ENCODE peak calls at places on chromosome 7, in eight cellular contexts. Y is lung, D is right lobe of liver, A is Panc1, C is psoas muscle, L is heart left ventricle, Q is heart right ventricle, B is HepG2. E is an unnamed sample. For H3K27me3 and H3K4me1, the result is how much of the 10 kb centered on the place peaks cover.

GRCh38 chr7:27129729-27130539 is 623 bp downstream of the HOXA4 start:
- ATAC-seq in Y (no peak), D (peak), A (no peak), C (peak), L (no peak), Q (peak), B (peak), E (peak)

GRCh38 chr7:142319970-142320369 is 62.1 kb upstream of the PRSS58 start:
- ATAC-seq in Y (no peak), D (no peak), A (no peak), C (no peak), L (no peak), Q (no peak), B (peak), E (no peak)

GRCh38 chr7:111658546-111658945 is 96.3 kb upstream of the IMMP2L start:
- ATAC-seq in Y (no peak), D (no peak), A (no peak), C (no peak), L (no peak), Q (no peak), B (no peak), E (no peak)

GRCh38 chr7:32158076-32158475 is 87.9 kb upstream of the PDE1C start:
- ATAC-seq in Y (no peak), D (no peak), A (no peak), C (peak), L (peak), Q (peak), B (no peak), E (no peak)

GRCh38 chr7:105776986-105777910 is 99.2 kb downstream of the ATXN7L1 start:
- ATAC-seq in Y (no peak), D (peak), A (no peak), C (peak), L (no peak), Q (no peak), B (no peak), E (no peak)

GRCh38 chr7:124918662-124919061 is 11.0 kb downstream of the POT1 start:
- ATAC-seq in Y (no peak), D (no peak), A (no peak), C (no peak), L (no peak), Q (no peak), B (no peak), E (no peak)

GRCh38 chr7:1103789-1104513 is 16.0 kb downstream of the GPER1 start:
- ATAC-seq in Y (no peak), D (no peak), A (no peak), C (no peak), L (peak), Q (no peak), B (no peak), E (no peak)

GRCh38 chr7:130921391-130922180 is 187.6 kb upstream of the KLF14 start:
- ATAC-seq in Y (no peak), D (peak), A (peak), C (peak), L (peak), Q (peak), B (no peak), E (peak)

GRCh38 chr7:107909445-107909844 is 18.5 kb downstream of the DLD start:
- ATAC-seq in Y (no peak), D (no peak), A (no peak), C (no peak), L (no peak), Q (no peak), B (no peak), E (no peak)

GRCh38 chr7:116271161-116271979 is 61.0 kb downstream of the TES start:
- ATAC-seq in Y (peak), D (no peak), A (peak), C (peak), L (peak), Q (peak), B (no peak), E (peak)

GRCh38 chr7:151566897-151567320 is 47.2 kb upstream of the RHEB start:
- ATAC-seq in Y (no peak), D (peak), A (no peak), C (peak), L (peak), Q (no peak), B (no peak), E (peak)

GRCh38 chr7:50978633-50979215 is 196.0 kb upstream of the GRB10 start:
- ATAC-seq in Y (no peak), D (no peak), A (no peak), C (no peak), L (no peak), Q (no peak), B (peak), E (no peak)

GRCh38 chr7:88546808-88547207 is 212.7 kb upstream of the ZNF804B start:
- ATAC-seq in Y (no peak), D (no peak), A (peak), C (no peak), L (no peak), Q (no peak), B (peak), E (no peak)

GRCh38 chr7:50355817-50356178 is 51.3 kb downstream of the IKZF1 start:
- ATAC-seq in Y (no peak), D (peak), A (no peak), C (no peak), L (peak), Q (no peak), B (no peak), E (no peak)

GRCh38 chr7:151851782-151852181 is 25.1 kb downstream of the PRKAG2 start:
- ATAC-seq in Y (peak), D (peak), A (no peak), C (peak), L (peak), Q (peak), B (no peak), E (peak)

GRCh38 chr7:150567168-150567567 is at the start of gene GIMAP4:
- ATAC-seq in Y (no peak), D (peak), A (no peak), C (peak), L (peak), Q (peak), B (no peak), E (peak)

GRCh38 chr7:78062214-78062613 is 263.6 kb downstream of the PHTF2 start:
- ATAC-seq in Y (no peak), D (no peak), A (no peak), C (no peak), L (no peak), Q (no peak), B (no peak), E (no peak)

GRCh38 chr7:139044813-139045794 is 9.3 kb upstream of the ZC3HAV1L start:
- ATAC-seq in Y (peak), D (no peak), A (no peak), C (no peak), L (no peak), Q (no peak), B (no peak), E (no peak)

GRCh38 chr7:118777308-118777707 is 552.8 kb downstream of the ANKRD7 start:
- ATAC-seq in Y (no peak), D (no peak), A (no peak), C (no peak), L (no peak), Q (no peak), B (no peak), E (no peak)

GRCh38 chr7:136441835-136442234 is 426.6 kb upstream of the CHRM2 start:
- ATAC-seq in Y (no peak), D (no peak), A (no peak), C (no peak), L (no peak), Q (no peak), B (no peak), E (no peak)

GRCh38 chr7:50795831-50796230 is 13.1 kb upstream of the GRB10 start:
- ATAC-seq in Y (no peak), D (peak), A (no peak), C (no peak), L (no peak), Q (no peak), B (peak), E (no peak)

GRCh38 chr7:6476596-6477374 is 29.0 kb upstream of the DAGLB start:
- ATAC-seq in Y (no peak), D (no peak), A (peak), C (peak), L (peak), Q (no peak), B (peak), E (no peak)

GRCh38 chr7:135334830-135335543 is 101.3 kb downstream of the STRA8 start:
- ATAC-seq in Y (no peak), D (peak), A (peak), C (peak), L (no peak), Q (no peak), B (peak), E (no peak)

GRCh38 chr7:150463461-150463860 is 13.0 kb downstream of the GIMAP8 start:
- ATAC-seq in Y (no peak), D (no peak), A (no peak), C (no peak), L (no peak), Q (no peak), B (no peak), E (no peak)

GRCh38 chr7:16345979-16346958 is 75.1 kb downstream of the CRPPA start:
- ATAC-seq in Y (no peak), D (no peak), A (peak), C (no peak), L (peak), Q (no peak), B (no peak), E (no peak)

DNA sequence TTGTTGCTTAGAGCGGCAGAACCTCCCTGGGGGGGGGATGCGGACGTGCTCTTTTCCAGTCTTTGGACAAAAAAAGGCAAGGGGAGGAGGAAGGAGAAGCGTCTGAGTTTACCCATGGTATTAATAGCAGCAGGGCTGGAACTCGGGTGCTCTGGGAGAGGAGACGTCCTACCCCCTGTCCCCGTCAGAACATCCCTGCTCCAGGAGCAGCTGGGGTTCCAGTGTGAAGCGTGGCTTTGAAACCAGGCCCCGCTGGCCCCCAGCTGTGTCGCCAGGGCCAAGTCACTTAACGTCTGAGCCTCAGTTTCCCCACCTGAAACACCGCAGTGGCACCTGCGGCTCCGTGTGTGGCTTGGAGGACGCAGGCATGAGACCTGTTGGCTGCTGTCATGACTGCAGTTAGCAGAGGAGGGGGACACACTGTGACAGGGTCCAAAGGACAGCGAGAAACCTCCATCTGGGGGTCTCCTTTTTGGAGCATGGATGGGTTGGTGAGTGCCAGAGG is 1.4 kb downstream of the AMZ1 start:
- ATAC-seq in Y (no peak), D (no peak), A (no peak), C (no peak), L (no peak), Q (no peak), B (no peak), E (no peak)
- H3K27me3 ChIP-seq in Y (under half), D (under half), A (under half), C (under half), L (under half), Q (half or more), B (half or more), E (half or more)

DNA sequence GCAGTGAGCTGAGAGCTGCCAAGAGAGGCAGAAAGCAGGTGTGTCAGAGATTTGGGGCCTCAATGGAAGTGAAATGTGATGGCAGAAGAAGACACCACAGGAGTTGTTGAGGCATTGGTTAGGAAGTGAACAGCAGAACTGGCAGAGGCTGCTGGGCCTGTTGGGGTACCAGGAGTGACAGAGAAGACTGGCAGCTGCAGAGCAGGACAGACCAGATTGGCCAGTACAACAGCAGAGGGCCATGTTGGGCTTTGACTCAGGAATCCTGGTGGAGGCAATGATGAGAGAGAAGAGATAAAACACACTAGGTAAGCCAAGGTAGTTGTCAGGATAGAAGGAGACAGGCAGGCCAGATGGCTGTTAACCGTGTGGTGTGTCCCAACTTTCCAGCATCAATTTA is 19.9 kb upstream of the HERPUD2 start:
- ATAC-seq in Y (no peak), D (peak), A (peak), C (no peak), L (peak), Q (no peak), B (peak), E (no peak)
- H3K4me1 ChIP-seq in Y (under half), D (under half), A (under half), C (under half), L (under half), Q (under half), B (under half), E (under half)

DNA sequence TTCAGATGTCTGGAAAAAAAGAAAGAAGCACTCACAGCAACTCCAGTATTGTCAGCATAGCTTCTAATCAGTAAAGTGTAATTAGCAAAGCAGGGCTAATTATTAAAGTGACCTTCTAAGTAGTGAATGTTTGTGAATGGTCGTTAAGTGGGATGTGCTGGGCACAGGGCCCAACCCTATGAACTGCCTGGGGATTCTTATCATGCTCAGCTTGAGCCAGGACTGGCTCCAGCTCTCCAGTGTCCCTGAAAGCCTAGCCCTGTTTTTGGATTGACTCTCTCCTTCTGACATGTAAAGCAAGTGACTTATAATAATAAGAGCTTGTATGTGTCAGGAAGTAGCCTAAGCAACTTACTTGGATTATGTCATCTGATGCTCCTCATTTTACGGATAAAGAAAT is 9.5 kb upstream of the TBX20 start:
- ATAC-seq in Y (no peak), D (no peak), A (no peak), C (no peak), L (peak), Q (no peak), B (no peak), E (no peak)
- H3K27me3 ChIP-seq in Y (under half), D (under half), A (under half), C (half or more), L (under half), Q (under half), B (under half), E (half or more)

DNA sequence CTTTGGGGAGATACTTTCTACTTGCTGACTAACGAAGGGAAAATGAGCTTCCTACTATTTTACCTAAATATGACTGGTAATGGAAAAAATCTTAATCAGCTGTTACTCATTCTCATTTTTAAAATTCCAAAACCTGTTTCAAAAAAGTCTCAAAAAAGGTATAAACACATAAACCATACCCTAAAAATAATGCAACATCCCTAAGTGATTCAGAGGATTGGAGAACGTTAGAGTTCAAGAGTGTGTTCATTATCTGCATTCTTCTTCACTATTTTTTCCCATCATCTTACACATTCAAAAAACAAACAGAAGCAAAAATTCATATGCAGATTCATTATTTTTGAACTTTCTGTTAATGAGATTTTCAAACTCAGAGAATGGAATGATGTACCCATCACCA is 150.4 kb upstream of the GNAI1 start:
- ATAC-seq in Y (no peak), D (no peak), A (no peak), C (no peak), L (no peak), Q (no peak), B (no peak), E (no peak)
- H3K4me1 ChIP-seq in Y (under half), D (under half), A (under half), C (under half), L (under half), Q (under half), B (under half), E (under half)

GRCh38 chr7:71021049-71021448 is 110.9 kb upstream of the GALNT17 start:
- ATAC-seq in Y (no peak), D (no peak), A (no peak), C (no peak), L (no peak), Q (no peak), B (no peak), E (no peak)
- H3K27me3 ChIP-seq in Y (under half), D (under half), A (under half), C (under half), L (under half), Q (under half), B (under half), E (under half)

DNA sequence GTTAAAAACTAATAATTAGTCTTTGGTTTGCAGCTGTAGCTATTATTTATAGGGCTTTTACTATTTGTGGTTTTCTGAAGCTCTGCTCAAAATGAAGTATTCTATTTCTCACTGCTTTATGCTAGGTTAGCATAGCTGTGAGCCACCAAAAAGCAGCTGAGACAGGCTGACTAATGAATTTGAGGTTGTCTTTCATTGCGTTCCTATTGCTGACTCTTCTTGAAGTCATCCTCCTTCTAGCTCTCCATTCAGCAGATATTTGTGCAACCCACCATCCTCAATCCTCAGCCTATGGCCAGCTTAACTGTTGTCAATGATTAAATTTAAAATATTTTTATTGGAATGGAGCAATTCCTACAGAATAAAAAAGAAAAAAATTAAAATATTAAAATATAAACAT is 2.1 kb upstream of the RALA start:
- ATAC-seq in Y (no peak), D (no peak), A (no peak), C (no peak), L (no peak), Q (no peak), B (no peak), E (no peak)
- H3K4me1 ChIP-seq in Y (under half), D (under half), A (under half), C (under half), L (under half), Q (under half), B (under half), E (under half)

GRCh38 chr7:155530601-155531000 is 15.8 kb downstream of the CNPY1 start:
- ATAC-seq in Y (no peak), D (no peak), A (no peak), C (no peak), L (no peak), Q (no peak), B (no peak), E (no peak)

GRCh38 chr7:155532792-155533119 is 13.6 kb downstream of the CNPY1 start:
- ATAC-seq in Y (no peak), D (no peak), A (no peak), C (no peak), L (no peak), Q (no peak), B (no peak), E (no peak)

GRCh38 chr7:155529845-155530244 is 16.5 kb downstream of the CNPY1 start:
- ATAC-seq in Y (no peak), D (no peak), A (no peak), C (no peak), L (no peak), Q (no peak), B (no peak), E (no peak)

GRCh38 chr7:155533120-155533826 is 13.1 kb downstream of the CNPY1 start:
- ATAC-seq in Y (no peak), D (peak), A (peak), C (peak), L (no peak), Q (no peak), B (peak), E (no peak)

GRCh38 chr7:155531686-155532085 is 14.7 kb downstream of the CNPY1 start:
- ATAC-seq in Y (no peak), D (no peak), A (no peak), C (no peak), L (no peak), Q (no peak), B (peak), E (no peak)
- H3K27me3 ChIP-seq in Y (under half), D (under half), A (under half), C (half or more), L (half or more), Q (half or more), B (half or more), E (half or more)

GRCh38 chr7:92888-93672 is 99.3 kb upstream of the FAM20C start:
- ATAC-seq in Y (no peak), D (no peak), A (no peak), C (no peak), L (no peak), Q (no peak), B (no peak), E (no peak)
- H3K4me1 ChIP-seq in Y (under half), D (under half), A (under half), C (under half), L (under half), Q (under half), B (under half), E (under half)

GRCh38 chr7:29442146-29442545 is 121.5 kb upstream of the PRR15 start:
- ATAC-seq in Y (no peak), D (no peak), A (peak), C (peak), L (peak), Q (peak), B (no peak), E (no peak)
- H3K27me3 ChIP-seq in Y (under half), D (under half), A (under half), C (under half), L (under half), Q (under half), B (under half), E (under half)

E was measured in gastroesophageal sphincter.